ENCODE peak calls at places on chromosomes 12 and 14, in five cellular contexts. L is breast epithelium, C is prostate gland, P is transverse colon, K is K562. H is an unnamed sample.

GRCh38 chr12:112971248-112971647 is 7.1 kb upstream of the OAS2 start:
- DNase-seq in L (no peak), C (no peak), P (no peak), K (no peak), H (no peak)

GRCh38 chr12:77047341-77048202 is 17.8 kb downstream of the E2F7 start:
- DNase-seq in L (no peak), C (no peak), P (no peak), K (no peak), H (no peak)

GRCh38 chr14:89060191-89060590 is 235.7 kb downstream of the TTC8 start:
- DNase-seq in L (no peak), C (no peak), P (no peak), K (no peak), H (no peak)

GRCh38 chr12:131831635-131832041 is 3.4 kb downstream of the MMP17 start:
- DNase-seq in L (no peak), C (no peak), P (no peak), K (no peak), H (no peak)

GRCh38 chr14:91872011-91872476 is 4.7 kb upstream of the TC2N start:
- DNase-seq in L (no peak), C (no peak), P (no peak), K (no peak), H (no peak)

GRCh38 chr12:57724936-57725740 is 13.4 kb downstream of the AGAP2 start:
- DNase-seq in L (peak; percentile 14), C (no peak), P (no peak), K (no peak), H (peak; percentile 43)

GRCh38 chr14:23056956-23057756 is at the start of gene CDH24:
- DNase-seq in L (peak; percentile 51), C (peak; percentile 70), P (peak; percentile 84), K (peak; percentile 90), H (no peak)

GRCh38 chr14:101862177-101862576 is 100.7 kb downstream of the PPP2R5C start:
- DNase-seq in L (no peak), C (no peak), P (no peak), K (no peak), H (no peak)

GRCh38 chr12:59134750-59135149 is 214.4 kb upstream of the LRIG3 start:
- DNase-seq in L (no peak), C (no peak), P (no peak), K (no peak), H (no peak)

GRCh38 chr12:112165624-112166023 is 40.3 kb downstream of the TRAFD1 start:
- DNase-seq in L (no peak), C (no peak), P (no peak), K (no peak), H (no peak)

GRCh38 chr12:49974677-49975369 is 2.1 kb downstream of the AQP6 start:
- DNase-seq in L (no peak), C (no peak), P (no peak), K (no peak), H (no peak)

GRCh38 chr14:85439696-85440328 is 90.1 kb upstream of the FLRT2 start:
- DNase-seq in L (peak; percentile 49), C (no peak), P (no peak), K (no peak), H (no peak)

GRCh38 chr12:93766802-93767523 is 89.8 kb downstream of the CRADD start:
- DNase-seq in L (no peak), C (peak; percentile 54), P (peak; percentile 29), K (peak; percentile 61), H (no peak)

GRCh38 chr12:53161119-53161911 is 19.2 kb upstream of the ZNF740 start:
- DNase-seq in L (no peak), C (no peak), P (no peak), K (no peak), H (no peak)

GRCh38 chr12:47165934-47166333 is 86.2 kb upstream of the AMIGO2 start:
- DNase-seq in L (no peak), C (no peak), P (no peak), K (peak; percentile 73), H (no peak)

GRCh38 chr12:89060133-89060532 is 292.2 kb downstream of the DUSP6 start:
- DNase-seq in L (no peak), C (no peak), P (no peak), K (no peak), H (no peak)

GRCh38 chr14:75433631-75434556 is 6.1 kb downstream of the JDP2 start:
- DNase-seq in L (no peak), C (no peak), P (no peak), K (no peak), H (no peak)

GRCh38 chr12:11486623-11487444 is 91.5 kb upstream of the PRB2 start:
- DNase-seq in L (peak; percentile 52), C (peak; percentile 69), P (peak; percentile 79), K (peak; percentile 83), H (no peak)

GRCh38 chr12:69966409-69966808 is 141.4 kb downstream of the MYRFL start:
- DNase-seq in L (peak; percentile 43), C (no peak), P (peak; percentile 27), K (no peak), H (no peak)

GRCh38 chr12:62259311-62259992 is 752 bp upstream of the USP15 start:
- DNase-seq in L (no peak), C (no peak), P (peak; percentile 10), K (no peak), H (peak; percentile 90)

GRCh38 chr14:101031186-101031585 is 127.7 kb upstream of the RTL1 start:
- DNase-seq in L (no peak), C (no peak), P (no peak), K (no peak), H (no peak)

GRCh38 chr12:106493531-106493930 is 89.3 kb upstream of the RFX4 start:
- DNase-seq in L (no peak), C (no peak), P (no peak), K (no peak), H (no peak)

GRCh38 chr12:76762556-76762955 is 1.4 kb upstream of the ZDHHC17 start:
- DNase-seq in L (no peak), C (no peak), P (no peak), K (no peak), H (no peak)

GRCh38 chr12:132872975-132873421 is 14.4 kb downstream of the CHFR start:
- DNase-seq in L (no peak), C (no peak), P (peak; percentile 23), K (no peak), H (no peak)

GRCh38 chr14:83133986-83134664 is 1600.5 kb upstream of the SEL1L start:
- DNase-seq in L (no peak), C (no peak), P (no peak), K (no peak), H (no peak)

GRCh38 chr12:124956571-124956970 is 32.4 kb downstream of the DHX37 start:
- DNase-seq in L (no peak), C (no peak), P (no peak), K (no peak), H (no peak)
- TF ChIP-seq POLR2A in L (no peak), C (no peak), P (no peak), K (no peak), H (no peak)

GRCh38 chr14:21090940-21091663 is 7.4 kb downstream of the ZNF219 start:
- DNase-seq in L (no peak), C (no peak), P (no peak), K (no peak), H (no peak)

GRCh38 chr14:21089877-21090193 is 8.6 kb downstream of the ZNF219 start:
- DNase-seq in L (no peak), C (no peak), P (no peak), K (no peak), H (no peak)

GRCh38 chr14:21089271-21089670 is 9.2 kb downstream of the ZNF219 start:
- DNase-seq in L (no peak), C (no peak), P (no peak), K (no peak), H (no peak)

GRCh38 chr14:21091784-21092146 is 6.7 kb downstream of the ZNF219 start:
- DNase-seq in L (no peak), C (no peak), P (no peak), K (no peak), H (no peak)

GRCh38 chr14:21090194-21090939 is 8.1 kb downstream of the ZNF219 start:
- DNase-seq in L (no peak), C (no peak), P (peak; percentile 59), K (no peak), H (no peak)
- TF ChIP-seq POLR2AphosphoS5 in L (no peak), C (no peak), P (no peak), K (no peak), H (peak; percentile 30)

DNA sequence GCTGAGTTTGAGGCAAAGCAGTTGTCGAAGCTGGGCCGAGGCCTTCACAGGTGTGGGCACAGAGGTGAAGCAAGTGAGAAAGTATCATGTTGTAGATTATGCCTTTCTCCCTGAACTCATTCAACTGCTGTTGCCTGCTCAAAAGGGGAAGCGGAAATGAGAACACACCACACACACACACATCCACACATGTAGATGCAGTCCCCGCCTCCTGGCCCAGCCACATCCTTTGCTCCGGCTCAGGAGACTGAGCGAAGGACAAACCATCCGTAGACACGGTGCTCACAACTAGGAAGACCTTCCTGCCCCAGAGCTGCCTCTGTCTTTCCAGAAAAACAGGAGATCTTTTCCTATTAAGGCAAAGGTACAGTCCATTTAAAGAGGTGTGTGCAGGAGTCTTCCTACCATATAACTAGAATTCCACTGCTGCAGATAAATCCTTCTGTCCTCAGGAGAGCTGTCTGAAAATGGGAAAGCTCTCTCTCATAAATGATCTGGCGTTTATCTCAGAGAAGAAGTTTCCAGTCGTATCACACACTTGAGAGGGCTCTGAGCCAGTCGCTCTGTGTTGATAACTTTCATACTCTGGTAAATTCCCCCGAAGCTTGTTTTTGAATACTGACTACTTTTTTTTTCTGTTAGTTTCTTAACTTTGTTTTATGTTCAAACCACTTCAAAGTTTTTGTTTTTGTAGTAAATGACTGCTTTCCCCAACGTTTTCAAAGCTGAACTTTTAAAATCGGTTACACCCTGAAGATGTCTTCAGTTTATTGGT is at the start of gene TESPA1:
- DNase-seq in L (peak; percentile 21), C (peak; percentile 11), P (peak; percentile 71), K (peak; percentile 65), H (no peak)
- H3K4me3 ChIP-seq in L (no peak within 1 kb of the TSS), C (no peak within 1 kb of the TSS), P (no peak within 1 kb of the TSS), K (peak within 1 kb of the TSS; percentile 14), H (no peak within 1 kb of the TSS)

GRCh38 chr12:121990692-121991603 is 30.7 kb upstream of the BCL7A start:
- DNase-seq in L (no peak), C (no peak), P (no peak), K (no peak), H (no peak)

GRCh38 chr12:121989951-121990647 is 31.6 kb upstream of the BCL7A start:
- DNase-seq in L (no peak), C (no peak), P (no peak), K (no peak), H (no peak)

GRCh38 chr12:121989266-121989950 is 32.3 kb upstream of the BCL7A start:
- DNase-seq in L (no peak), C (peak; percentile 27), P (no peak), K (no peak), H (no peak)

GRCh38 chr12:121996050-121996944 is 25.4 kb upstream of the BCL7A start:
- DNase-seq in L (no peak), C (no peak), P (no peak), K (peak; percentile 21), H (no peak)

GRCh38 chr12:121992059-121992879 is 29.4 kb upstream of the BCL7A start:
- DNase-seq in L (peak; percentile 59), C (peak; percentile 77), P (no peak), K (no peak), H (no peak)
- TF ChIP-seq POLR2A in L (no peak), C (no peak), P (no peak), K (no peak), H (no peak)

GRCh38 chr12:28248555-28249127 is 58.4 kb downstream of the CCDC91 start:
- DNase-seq in L (no peak), C (no peak), P (no peak), K (no peak), H (no peak)
- TF ChIP-seq POLR2AphosphoS5 in L (no peak), C (no peak), P (no peak), K (no peak), H (no peak)

H was measured in vagina.